ENCODE peak calls at places on chromosomes 11 and 22, in five cellular contexts. P is hypothalamus, K is GM04503, L is lower lobe of right lung, H is NCI-H1930. F is an unnamed sample.

GRCh38 chr22:26606611-26607010 is 11.2 kb downstream of the CRYBB1 start:
- DNase-seq in P (no peak), L (no peak), K (no peak), H (no peak), F (no peak)

GRCh38 chr11:128502736-128503135 is 84.6 kb downstream of the ETS1 start:
- DNase-seq in P (no peak), H (no peak), L (no peak), K (peak), F (no peak)

GRCh38 chr11:6755303-6755952 is 16.3 kb downstream of the OR2AG2 start:
- DNase-seq in P (no peak), H (no peak), L (no peak), K (no peak), F (peak)

GRCh38 chr11:34316347-34317037 is 41.3 kb downstream of the ABTB2 start:
- DNase-seq in K (no peak), H (no peak), L (no peak), P (no peak), F (no peak)

GRCh38 chr22:49301398-49302149 is 526.1 kb downstream of the BRD1 start:
- DNase-seq in H (no peak), K (no peak), P (no peak), L (no peak), F (no peak)

GRCh38 chr11:106137061-106137460 is 59.6 kb downstream of the AASDHPPT start:
- DNase-seq in P (no peak), K (no peak), L (no peak), H (no peak), F (no peak)

GRCh38 chr22:32245042-32245441 is 10.1 kb downstream of the SLC5A4 start:
- DNase-seq in H (no peak), L (no peak), K (no peak), P (no peak), F (no peak)

GRCh38 chr11:27174672-27175210 is 134.1 kb downstream of the BBOX1 start:
- DNase-seq in L (no peak), K (no peak), H (no peak), P (no peak), F (no peak)

GRCh38 chr11:71302911-71303310 is 50.5 kb upstream of the SHANK2 start:
- DNase-seq in K (no peak), H (no peak), P (no peak), L (no peak), F (no peak)

GRCh38 chr11:3217751-3218482 is 696 bp downstream of the MRGPRG start:
- DNase-seq in H (no peak), L (peak), K (no peak), P (no peak), F (no peak)

GRCh38 chr11:47406896-47407745 is 1.3 kb upstream of the SLC39A13 start:
- DNase-seq in K (no peak), H (no peak), L (no peak), P (no peak), F (no peak)

GRCh38 chr11:121927359-121927758 is 188.7 kb downstream of the BLID start:
- DNase-seq in L (no peak), K (no peak), H (no peak), P (no peak), F (no peak)

GRCh38 chr22:32775957-32776356 is 25.5 kb upstream of the TIMP3 start:
- DNase-seq in K (no peak), L (no peak), H (no peak), P (no peak), F (no peak)

GRCh38 chr11:16897460-16898061 is 116.7 kb downstream of the PLEKHA7 start:
- DNase-seq in K (no peak), H (peak), L (no peak), P (no peak), F (peak)

GRCh38 chr11:87013852-87014251 is 23.9 kb upstream of the TMEM135 start:
- DNase-seq in H (no peak), L (no peak), P (no peak), K (no peak), F (no peak)

GRCh38 chr11:6545917-6546605 is 49.0 kb downstream of the DNHD1 start:
- DNase-seq in H (no peak), P (no peak), L (no peak), K (no peak), F (no peak)

GRCh38 chr11:36774603-36775002 is 176.6 kb upstream of the RAG2 start:
- DNase-seq in H (no peak), K (peak), L (no peak), P (no peak), F (no peak)

GRCh38 chr11:19938051-19938856 is 222.0 kb downstream of the DBX1 start:
- DNase-seq in P (no peak), H (no peak), L (peak), K (no peak), F (no peak)

GRCh38 chr22:40436460-40437431 is 66.4 kb downstream of the SGSM3 start:
- DNase-seq in L (no peak), H (no peak), K (no peak), P (no peak), F (no peak)

GRCh38 chr22:44159811-44160210 is 20.9 kb upstream of the PARVG start:
- DNase-seq in L (no peak), K (no peak), H (no peak), P (no peak), F (no peak)